ENCODE peak calls at places on chromosomes 13 and 19, in eight cellular contexts. U is ovary; Q is fibroblast of pulmonary artery; D is CD8-positive, alpha-beta T cell; T is neural progenitor cell; B is IMR-90; W is HFF-Myc; G is tibial nerve. N is an unnamed sample.

GRCh38 chr19:21835429-21835809 is 563 bp downstream of the ZNF43 start:
- DNase-seq in U (no peak), Q (no peak), D (no peak), T (no peak), B (no peak), W (no peak), G (no peak), N (no peak)

GRCh38 chr13:98403076-98403475 is 173.8 kb downstream of the STK24 start:
- DNase-seq in U (no peak), Q (no peak), D (no peak), T (no peak), B (no peak), W (no peak), G (no peak), N (no peak)

GRCh38 chr19:8158411-8159074 is 9.2 kb upstream of the FBN3 start:
- DNase-seq in U (no peak), Q (peak), D (peak), T (peak), B (peak), W (peak), G (peak), N (no peak)

GRCh38 chr19:29405728-29405995 is 120.1 kb upstream of the VSTM2B start:
- DNase-seq in U (no peak), Q (no peak), D (no peak), T (no peak), B (no peak), W (no peak), G (no peak), N (no peak)

GRCh38 chr19:45919678-45920077 is 5.1 kb upstream of the NANOS2 start:
- DNase-seq in U (no peak), Q (no peak), D (no peak), T (no peak), B (no peak), W (no peak), G (no peak), N (no peak)

GRCh38 chr19:38842439-38843174 is 7.2 kb downstream of the HNRNPL start:
- DNase-seq in U (no peak), Q (no peak), D (peak), T (no peak), B (no peak), W (no peak), G (no peak), N (no peak)

GRCh38 chr13:23344923-23345322 is 88.6 kb downstream of the SACS start:
- DNase-seq in U (no peak), Q (no peak), D (no peak), T (no peak), B (no peak), W (no peak), G (no peak), N (no peak)

GRCh38 chr13:49877629-49878218 is 58.4 kb downstream of the SPRYD7 start:
- DNase-seq in U (no peak), Q (no peak), D (no peak), T (peak), B (no peak), W (peak), G (no peak), N (no peak)

GRCh38 chr13:105465745-105466144 is 1069.7 kb downstream of the EFNB2 start:
- DNase-seq in U (no peak), Q (no peak), D (no peak), T (no peak), B (no peak), W (no peak), G (no peak), N (no peak)

GRCh38 chr19:38691938-38692457 is 44.5 kb downstream of the ACTN4 start:
- DNase-seq in U (no peak), Q (peak), D (no peak), T (no peak), B (peak), W (peak), G (no peak), N (peak)

GRCh38 chr13:101481421-101481820 is 28.9 kb downstream of the ITGBL1 start:
- DNase-seq in U (no peak), Q (no peak), D (no peak), T (no peak), B (no peak), W (no peak), G (no peak), N (no peak)

GRCh38 chr19:12763100-12763499 is 11.5 kb downstream of the BEST2 start:
- DNase-seq in U (no peak), Q (no peak), D (no peak), T (no peak), B (no peak), W (no peak), G (no peak), N (no peak)

GRCh38 chr19:31356587-31357314 is 7.5 kb upstream of the TSHZ3 start:
- DNase-seq in U (no peak), Q (no peak), D (peak), T (peak), B (no peak), W (no peak), G (no peak), N (no peak)

GRCh38 chr13:49561064-49561410 is 24.3 kb downstream of the RCBTB1 start:
- DNase-seq in U (no peak), Q (no peak), D (no peak), T (no peak), B (no peak), W (no peak), G (no peak), N (no peak)

GRCh38 chr13:93927431-93927830 is 552.1 kb downstream of the DCT start:
- DNase-seq in U (no peak), Q (no peak), D (no peak), T (no peak), B (no peak), W (no peak), G (no peak), N (no peak)

GRCh38 chr13:77779461-77780272 is 82.2 kb downstream of the SLAIN1 start:
- DNase-seq in U (no peak), Q (peak), D (no peak), T (peak), B (peak), W (peak), G (peak), N (peak)

GRCh38 chr13:74620711-74621110 is 486.5 kb upstream of the KLF12 start:
- DNase-seq in U (no peak), Q (no peak), D (no peak), T (no peak), B (no peak), W (no peak), G (no peak), N (no peak)

GRCh38 chr19:24033962-24034342 is 53.0 kb upstream of the ZNF254 start:
- DNase-seq in U (no peak), Q (peak), D (peak), T (peak), B (peak), W (peak), G (peak), N (no peak)

GRCh38 chr13:110471833-110472162 is 89.7 kb downstream of the RAB20 start:
- DNase-seq in U (no peak), Q (peak), D (no peak), T (no peak), B (peak), W (no peak), G (peak), N (no peak)

GRCh38 chr19:39038098-39038497 is 5.7 kb upstream of the FBXO27 start:
- DNase-seq in U (no peak), Q (peak), D (no peak), T (peak), B (peak), W (no peak), G (no peak), N (no peak)

GRCh38 chr19:16588089-16588823 is 16.0 kb upstream of the SLC35E1 start:
- DNase-seq in U (no peak), Q (peak), D (peak), T (no peak), B (peak), W (no peak), G (no peak), N (no peak)

GRCh38 chr19:38975214-38975860 is at the start of gene FBXO17:
- DNase-seq in U (no peak), Q (peak), D (no peak), T (peak), B (peak), W (no peak), G (peak), N (no peak)

GRCh38 chr13:30004204-30004603 is 153.8 kb upstream of the UBL3 start:
- DNase-seq in U (no peak), Q (no peak), D (no peak), T (no peak), B (peak), W (no peak), G (no peak), N (no peak)

GRCh38 chr19:33740811-33741396 is 55.8 kb upstream of the KCTD15 start:
- DNase-seq in U (peak), Q (peak), D (no peak), T (peak), B (peak), W (peak), G (no peak), N (peak)

GRCh38 chr13:80363890-80364503 is 23.1 kb upstream of the SPRY2 start:
- DNase-seq in U (no peak), Q (peak), D (no peak), T (peak), B (peak), W (no peak), G (no peak), N (no peak)

DNA sequence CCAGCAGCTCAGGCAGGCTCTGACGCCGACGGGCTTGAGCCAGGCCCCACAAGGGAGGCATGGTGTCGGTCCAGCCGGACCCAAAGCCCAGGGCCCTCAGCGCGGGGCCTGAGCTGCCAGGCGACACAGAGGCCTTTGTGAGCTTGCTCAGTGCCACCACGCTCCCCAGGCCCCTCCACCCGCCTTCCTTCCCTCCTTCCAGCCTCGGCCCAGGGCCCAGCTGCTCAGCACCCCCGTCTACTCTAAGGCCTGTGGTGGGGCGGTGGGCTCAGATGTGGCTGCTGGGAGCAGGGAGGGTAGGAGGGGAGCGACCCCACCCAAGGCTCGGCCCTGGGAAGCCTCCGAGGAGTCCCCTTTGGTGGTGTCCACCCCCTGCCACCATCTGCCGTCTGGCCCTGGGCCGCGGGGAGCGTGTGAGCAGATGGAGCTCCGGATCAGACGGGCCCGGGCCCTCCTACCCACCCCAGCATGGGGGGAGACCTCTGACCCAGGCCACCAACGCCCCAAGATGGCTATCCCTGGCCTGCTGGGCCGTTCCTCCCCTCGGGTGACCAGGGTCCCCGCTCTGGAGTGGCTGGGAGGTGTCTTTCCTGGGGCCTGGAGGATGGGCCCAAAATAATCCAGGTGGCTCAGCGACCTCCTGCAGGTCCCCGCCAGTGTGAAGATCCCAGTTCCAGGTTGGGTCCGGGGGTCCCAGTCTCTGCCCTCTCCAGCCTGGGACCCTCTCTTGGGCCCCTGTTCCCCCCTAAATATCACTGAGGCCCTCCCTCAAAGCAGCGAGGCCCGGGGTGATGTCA is 7.8 kb downstream of the ZBTB7A start:
- DNase-seq in U (peak), Q (no peak), D (no peak), T (no peak), B (no peak), W (no peak), G (no peak), N (no peak)
- H3K4me3 ChIP-seq in U (peak), Q (peak), D (no peak), T (no peak), B (no peak), W (peak), G (peak), N (peak)

DNA sequence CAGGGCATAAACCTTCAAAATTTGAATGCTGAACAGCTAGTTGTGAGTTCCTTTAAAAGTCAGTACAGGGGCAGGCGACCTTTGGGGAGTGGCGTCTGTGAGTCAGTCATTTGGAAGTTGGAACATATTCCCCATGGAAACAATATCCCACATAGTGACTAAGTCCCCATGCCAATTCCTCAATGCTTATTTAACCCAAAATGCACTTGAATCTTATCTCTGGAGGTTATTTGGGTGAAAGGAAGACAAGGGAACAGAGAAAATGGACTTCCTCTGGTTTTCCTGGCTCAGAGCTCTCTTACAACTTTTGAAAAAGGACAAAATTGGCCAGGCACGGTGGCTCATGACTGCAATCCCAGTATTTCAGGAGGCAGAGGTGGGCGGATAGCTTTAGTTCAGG is 479.2 kb upstream of the NBEA start:
- DNase-seq in U (no peak), Q (peak), D (no peak), T (no peak), B (peak), W (no peak), G (no peak), N (peak)
- H3K4me3 ChIP-seq in U (no peak), Q (no peak), D (no peak), T (no peak), B (no peak), W (no peak), G (no peak), N (no peak)

DNA sequence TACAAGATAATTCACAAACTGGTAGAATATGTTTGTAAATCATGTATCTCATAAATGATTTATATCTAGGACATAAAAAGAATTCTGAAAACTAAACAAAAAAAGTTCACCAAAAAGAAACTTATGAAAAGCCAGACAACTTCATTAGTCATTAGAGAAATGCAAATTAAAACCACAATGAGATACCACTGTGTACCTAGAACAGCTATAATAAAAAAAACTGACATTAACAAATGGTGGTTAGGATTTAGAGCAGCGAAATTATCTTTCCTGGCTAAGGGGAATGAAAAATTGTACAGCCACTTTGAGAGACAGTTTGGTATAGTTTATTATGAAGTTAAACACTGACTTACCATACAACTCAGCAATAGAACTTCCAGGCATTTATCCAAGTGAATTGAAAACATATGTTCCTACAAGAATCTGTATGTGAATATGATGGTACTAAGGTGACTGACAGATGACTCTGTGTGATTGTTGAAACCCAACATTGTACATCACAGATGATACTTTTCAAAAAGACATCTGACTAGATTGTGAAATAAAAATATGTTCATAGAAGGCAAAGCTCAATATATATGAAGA is 41.8 kb downstream of the UGGT2 start:
- DNase-seq in U (no peak), Q (no peak), D (no peak), T (no peak), B (peak), W (peak), G (no peak), N (no peak)
- H3K4me3 ChIP-seq in U (no peak), Q (no peak), D (no peak), T (no peak), B (no peak), W (no peak), G (no peak), N (no peak)

GRCh38 chr19:49877879-49878743 is 609 bp downstream of the TBC1D17 start:
- DNase-seq in U (peak), Q (peak), D (peak), T (peak), B (peak), W (peak), G (peak), N (peak)

GRCh38 chr19:49881186-49881585 is 3.7 kb downstream of the TBC1D17 start:
- DNase-seq in U (no peak), Q (no peak), D (no peak), T (no peak), B (no peak), W (no peak), G (no peak), N (no peak)

GRCh38 chr19:49878744-49879070 is 1.2 kb downstream of the TBC1D17 start:
- DNase-seq in U (peak), Q (no peak), D (no peak), T (no peak), B (no peak), W (no peak), G (no peak), N (no peak)

GRCh38 chr19:49880162-49880869 is 2.8 kb downstream of the TBC1D17 start:
- DNase-seq in U (no peak), Q (no peak), D (no peak), T (no peak), B (no peak), W (no peak), G (no peak), N (no peak)

DNA sequence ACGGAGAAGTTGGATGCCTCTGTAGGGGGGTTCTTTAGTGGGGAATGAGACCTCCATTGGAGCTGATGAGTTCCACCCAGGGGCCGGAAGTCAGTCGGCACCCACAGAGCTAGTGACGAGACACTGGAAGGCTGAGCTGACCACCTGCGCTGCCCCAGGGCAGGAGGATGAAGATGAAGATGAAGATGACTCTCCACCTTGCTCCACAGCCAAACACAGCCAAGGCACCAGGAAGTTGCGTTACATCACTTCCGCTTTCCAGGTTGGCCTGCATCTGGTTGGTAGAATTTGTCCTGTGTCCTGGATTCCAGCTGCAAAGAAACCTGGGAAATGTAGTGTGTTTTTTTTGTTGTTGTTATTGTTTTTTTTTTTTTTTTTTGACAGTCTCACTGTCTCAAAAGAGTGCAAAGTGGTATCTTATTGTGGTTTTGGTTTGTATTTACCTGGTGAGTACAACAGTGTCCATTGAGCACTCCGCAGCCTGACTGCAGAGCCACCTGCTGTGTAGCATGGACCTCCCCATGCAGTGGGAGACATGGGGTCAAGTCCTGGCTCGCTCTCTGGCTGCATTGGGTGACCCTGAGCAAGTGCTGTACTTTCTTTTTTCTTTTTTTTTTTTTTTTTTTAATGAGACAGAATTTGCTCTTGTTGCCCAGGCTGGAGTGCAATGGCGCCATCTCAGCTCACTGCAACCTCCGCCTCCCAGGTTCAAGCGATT is 1.9 kb downstream of the TBC1D17 start:
- DNase-seq in U (peak), Q (no peak), D (no peak), T (no peak), B (no peak), W (no peak), G (no peak), N (no peak)
- H3K4me3 ChIP-seq in U (no peak), Q (no peak), D (no peak), T (no peak), B (no peak), W (no peak), G (no peak), N (no peak)

GRCh38 chr19:18089726-18090125 is 3.0 kb upstream of the IL12RB1 start:
- DNase-seq in U (no peak), Q (no peak), D (no peak), T (no peak), B (no peak), W (no peak), G (no peak), N (no peak)

GRCh38 chr19:18090545-18091216 is 3.9 kb upstream of the IL12RB1 start:
- DNase-seq in U (no peak), Q (peak), D (no peak), T (no peak), B (peak), W (no peak), G (no peak), N (no peak)

GRCh38 chr19:18085702-18086457 is 854 bp downstream of the IL12RB1 start:
- DNase-seq in U (no peak), Q (no peak), D (no peak), T (no peak), B (no peak), W (no peak), G (no peak), N (no peak)

GRCh38 chr19:18083929-18084684 is 2.6 kb downstream of the IL12RB1 start:
- DNase-seq in U (no peak), Q (no peak), D (no peak), T (no peak), B (no peak), W (no peak), G (no peak), N (no peak)

GRCh38 chr19:18086590-18087138 is at the start of gene IL12RB1:
- DNase-seq in U (no peak), Q (no peak), D (no peak), T (no peak), B (no peak), W (no peak), G (no peak), N (no peak)
- H3K4me3 ChIP-seq in U (no peak), Q (no peak), D (peak), T (no peak), B (peak), W (no peak), G (peak), N (no peak)

GRCh38 chr19:50362656-50363424 is 2.6 kb downstream of the NAPSA start:
- DNase-seq in U (no peak), Q (no peak), D (no peak), T (no peak), B (no peak), W (no peak), G (no peak), N (no peak)
- H3K4me3 ChIP-seq in U (no peak), Q (no peak), D (no peak), T (no peak), B (no peak), W (no peak), G (no peak), N (no peak)